ENCODE peak calls at places on chromosomes 2 and 18, in four cellular contexts. One of them, this sample, is unnamed.
A peak's percentile ranks its signal among the peaks of the same experiment; 100 is the strongest.

GRCh38 chr2:202508686-202509085 is 126.1 kb upstream of the FAM117B start:
- DNase-seq in pancreas: no peak
- DNase-seq in brain microvascular endothelial cell: no peak
- DNase-seq in cardiac muscle cell: no peak
- DNase-seq in this sample: no peak

GRCh38 chr2:68709421-68709911 is 25.1 kb upstream of the ARHGAP25 start:
- DNase-seq in cardiac muscle cell: peak; percentile 65
- DNase-seq in pancreas: no peak
- DNase-seq in brain microvascular endothelial cell: peak; percentile 24
- DNase-seq in this sample: no peak

GRCh38 chr2:120433816-120434290 is 87.9 kb downstream of the INHBB start:
- DNase-seq in pancreas: no peak
- DNase-seq in cardiac muscle cell: no peak
- DNase-seq in brain microvascular endothelial cell: no peak
- DNase-seq in this sample: no peak

GRCh38 chr2:128789776-128790455 is 471.2 kb upstream of the HS6ST1 start:
- DNase-seq in cardiac muscle cell: no peak
- DNase-seq in brain microvascular endothelial cell: no peak
- DNase-seq in pancreas: no peak
- DNase-seq in this sample: no peak

GRCh38 chr2:203824653-203825052 is 42.9 kb upstream of the CTLA4 start:
- DNase-seq in cardiac muscle cell: no peak
- DNase-seq in brain microvascular endothelial cell: no peak
- DNase-seq in pancreas: no peak
- DNase-seq in this sample: no peak

GRCh38 chr2:172449916-172450550 is 22.6 kb downstream of the ITGA6 start:
- DNase-seq in pancreas: no peak
- DNase-seq in cardiac muscle cell: no peak
- DNase-seq in brain microvascular endothelial cell: no peak
- DNase-seq in this sample: no peak

GRCh38 chr18:74370163-74370562 is 54.5 kb downstream of the C18orf63 start:
- DNase-seq in brain microvascular endothelial cell: no peak
- DNase-seq in pancreas: no peak
- DNase-seq in cardiac muscle cell: no peak
- DNase-seq in this sample: no peak

GRCh38 chr2:226903179-226903578 is 67.3 kb downstream of the RHBDD1 start:
- DNase-seq in pancreas: no peak
- DNase-seq in cardiac muscle cell: peak; percentile 81
- DNase-seq in brain microvascular endothelial cell: peak; percentile 88
- DNase-seq in this sample: no peak

GRCh38 chr2:97360202-97360601 is 229.5 kb downstream of the ANKRD36B start:
- DNase-seq in brain microvascular endothelial cell: no peak
- DNase-seq in pancreas: no peak
- DNase-seq in cardiac muscle cell: no peak
- DNase-seq in this sample: no peak

GRCh38 chr2:160050147-160050546 is 12.3 kb downstream of the PLA2R1 start:
- DNase-seq in cardiac muscle cell: no peak
- DNase-seq in brain microvascular endothelial cell: no peak
- DNase-seq in pancreas: no peak
- DNase-seq in this sample: no peak

GRCh38 chr2:70089946-70090523 is 2.8 kb downstream of the PCBP1 start:
- DNase-seq in cardiac muscle cell: no peak
- DNase-seq in pancreas: no peak
- DNase-seq in brain microvascular endothelial cell: no peak
- DNase-seq in this sample: no peak

GRCh38 chr2:158828378-158829136 is 33.4 kb downstream of the DAPL1 start:
- DNase-seq in pancreas: no peak
- DNase-seq in cardiac muscle cell: peak; percentile 67
- DNase-seq in brain microvascular endothelial cell: peak; percentile 43
- DNase-seq in this sample: no peak

GRCh38 chr2:15189236-15189635 is 371.9 kb downstream of the NBAS start:
- DNase-seq in brain microvascular endothelial cell: no peak
- DNase-seq in cardiac muscle cell: peak; percentile 3
- DNase-seq in pancreas: no peak
- DNase-seq in this sample: no peak

GRCh38 chr2:165634282-165634681 is 159.8 kb downstream of the GALNT3 start:
- DNase-seq in brain microvascular endothelial cell: no peak
- DNase-seq in cardiac muscle cell: no peak
- DNase-seq in pancreas: no peak
- DNase-seq in this sample: no peak

GRCh38 chr2:238853218-238853617 is 5.3 kb downstream of the TWIST2 start:
- DNase-seq in pancreas: no peak
- DNase-seq in cardiac muscle cell: no peak
- DNase-seq in brain microvascular endothelial cell: no peak
- DNase-seq in this sample: no peak

GRCh38 chr2:169867579-169867978 is 40.3 kb downstream of the UBR3 start:
- DNase-seq in pancreas: no peak
- DNase-seq in cardiac muscle cell: no peak
- DNase-seq in brain microvascular endothelial cell: no peak
- DNase-seq in this sample: no peak

GRCh38 chr2:236689393-236689700 is 119.7 kb downstream of the ACKR3 start:
- DNase-seq in pancreas: no peak
- DNase-seq in brain microvascular endothelial cell: no peak
- DNase-seq in cardiac muscle cell: no peak
- DNase-seq in this sample: no peak

GRCh38 chr2:188416367-188416766 is 124.7 kb downstream of the GULP1 start:
- DNase-seq in cardiac muscle cell: no peak
- DNase-seq in brain microvascular endothelial cell: no peak
- DNase-seq in pancreas: no peak
- DNase-seq in this sample: no peak

GRCh38 chr2:157363612-157364101 is 38.0 kb upstream of the ERMN start:
- DNase-seq in brain microvascular endothelial cell: no peak
- DNase-seq in pancreas: no peak
- DNase-seq in cardiac muscle cell: no peak
- DNase-seq in this sample: no peak

GRCh38 chr2:98747888-98748287 is 17.0 kb upstream of the MGAT4A start:
- DNase-seq in brain microvascular endothelial cell: no peak
- DNase-seq in pancreas: no peak
- DNase-seq in cardiac muscle cell: no peak
- DNase-seq in this sample: no peak

GRCh38 chr2:163171786-163172549 is 333.4 kb upstream of the KCNH7 start:
- DNase-seq in brain microvascular endothelial cell: no peak
- DNase-seq in pancreas: no peak
- DNase-seq in cardiac muscle cell: peak; percentile 9
- DNase-seq in this sample: no peak

GRCh38 chr2:61177727-61178549 is 15.9 kb downstream of the C2orf74 start:
- DNase-seq in brain microvascular endothelial cell: no peak
- DNase-seq in cardiac muscle cell: peak; percentile 42
- DNase-seq in pancreas: no peak
- DNase-seq in this sample: no peak

DNA sequence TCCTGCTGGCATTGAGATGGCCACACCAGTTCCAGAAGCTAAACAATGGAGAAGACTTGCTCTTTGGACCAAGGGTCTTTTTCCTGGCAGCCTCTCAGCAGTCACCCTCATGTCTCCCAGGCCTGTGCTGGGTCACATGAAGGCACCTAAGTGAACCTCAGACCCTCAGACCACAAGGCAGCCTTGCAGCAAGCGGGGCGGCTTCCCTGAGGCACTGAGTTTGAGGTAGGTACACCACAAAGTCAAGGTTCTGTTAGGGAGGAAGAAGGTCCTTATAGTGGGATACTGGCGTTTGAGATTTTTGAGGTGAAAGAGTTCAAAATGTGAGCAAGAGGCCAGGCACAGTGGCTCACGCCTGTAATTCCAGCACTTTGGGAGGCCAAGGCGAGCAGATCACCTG is 8.5 kb upstream of the PRELID3A start:
- DNase-seq in brain microvascular endothelial cell: no peak
- DNase-seq in pancreas: no peak
- DNase-seq in cardiac muscle cell: no peak
- DNase-seq in this sample: no peak
- H3K27ac ChIP-seq in brain microvascular endothelial cell: no peak overlapping the region
- H3K27ac ChIP-seq in pancreas: no peak overlapping the region
- H3K27ac ChIP-seq in cardiac muscle cell: no peak overlapping the region
- H3K27ac ChIP-seq in this sample: no peak overlapping the region

DNA sequence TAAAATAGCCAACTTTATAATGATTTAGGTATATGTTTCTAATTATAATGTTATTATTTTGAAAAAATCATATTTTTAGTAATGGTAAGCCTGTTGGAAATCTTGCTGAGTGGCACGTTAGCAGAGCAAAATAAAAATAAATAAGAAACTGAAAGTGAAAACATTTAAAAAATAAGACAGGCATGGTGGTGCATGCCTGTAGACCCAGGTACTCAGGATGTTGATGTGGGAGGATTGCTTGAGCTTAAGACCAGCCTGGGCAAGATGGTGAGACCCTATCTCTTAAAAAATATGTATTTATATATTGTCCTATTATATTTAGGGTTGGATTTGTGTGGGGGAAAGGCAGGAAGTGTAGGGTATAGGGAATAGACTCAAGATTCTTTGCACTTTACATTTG is 15.8 kb upstream of the ANKRD12 start:
- DNase-seq in cardiac muscle cell: no peak
- DNase-seq in pancreas: no peak
- DNase-seq in brain microvascular endothelial cell: no peak
- DNase-seq in this sample: no peak
- H3K27ac ChIP-seq in cardiac muscle cell: no peak overlapping the region
- H3K27ac ChIP-seq in pancreas: no peak overlapping the region
- H3K27ac ChIP-seq in brain microvascular endothelial cell: no peak overlapping the region
- H3K27ac ChIP-seq in this sample: no peak overlapping the region

DNA sequence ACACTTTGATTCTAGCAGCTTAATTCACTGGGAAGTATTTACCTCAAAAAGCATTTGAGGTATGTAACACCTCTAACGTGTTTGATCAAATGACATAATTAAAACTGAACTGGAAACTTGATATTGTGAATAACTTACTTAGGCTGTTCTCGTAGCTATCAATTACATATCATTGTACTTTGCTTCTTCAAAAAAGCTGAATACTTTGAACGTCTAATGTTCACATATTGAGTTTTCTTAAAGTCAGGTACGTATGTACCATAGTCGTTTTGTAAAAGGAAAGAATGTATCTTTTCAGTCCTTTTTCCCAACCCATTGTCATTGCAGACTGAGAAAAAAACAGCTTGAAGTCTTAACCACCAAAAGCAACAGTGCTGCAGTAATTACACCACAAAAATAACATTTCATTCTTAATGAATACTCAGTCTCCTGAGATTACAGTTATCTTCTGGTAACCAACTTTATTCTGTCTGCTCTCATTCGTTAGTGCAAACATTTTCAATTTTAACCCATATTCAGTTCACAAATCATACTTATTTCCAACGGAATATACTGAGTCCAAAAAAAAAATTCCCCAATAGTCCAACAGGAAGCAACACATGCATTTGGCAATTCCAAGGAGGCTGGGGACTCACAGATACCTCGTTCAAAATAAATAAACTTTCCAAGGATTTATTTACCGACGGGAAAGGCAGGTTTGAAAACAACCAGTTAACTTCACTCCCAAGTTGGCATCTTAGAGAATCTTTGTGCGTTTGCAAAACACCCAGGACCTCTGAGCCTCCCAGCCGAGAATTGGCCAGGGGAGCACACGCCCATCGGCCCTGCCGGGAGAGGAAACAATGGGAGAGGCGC is 1.1 kb downstream of the CHN1 start:
- DNase-seq in pancreas: no peak
- DNase-seq in brain microvascular endothelial cell: no peak
- DNase-seq in cardiac muscle cell: no peak
- DNase-seq in this sample: no peak
- H3K27ac ChIP-seq in pancreas: no peak overlapping the region
- H3K27ac ChIP-seq in brain microvascular endothelial cell: no peak overlapping the region
- H3K27ac ChIP-seq in cardiac muscle cell: no peak overlapping the region
- H3K27ac ChIP-seq in this sample: no peak overlapping the region

DNA sequence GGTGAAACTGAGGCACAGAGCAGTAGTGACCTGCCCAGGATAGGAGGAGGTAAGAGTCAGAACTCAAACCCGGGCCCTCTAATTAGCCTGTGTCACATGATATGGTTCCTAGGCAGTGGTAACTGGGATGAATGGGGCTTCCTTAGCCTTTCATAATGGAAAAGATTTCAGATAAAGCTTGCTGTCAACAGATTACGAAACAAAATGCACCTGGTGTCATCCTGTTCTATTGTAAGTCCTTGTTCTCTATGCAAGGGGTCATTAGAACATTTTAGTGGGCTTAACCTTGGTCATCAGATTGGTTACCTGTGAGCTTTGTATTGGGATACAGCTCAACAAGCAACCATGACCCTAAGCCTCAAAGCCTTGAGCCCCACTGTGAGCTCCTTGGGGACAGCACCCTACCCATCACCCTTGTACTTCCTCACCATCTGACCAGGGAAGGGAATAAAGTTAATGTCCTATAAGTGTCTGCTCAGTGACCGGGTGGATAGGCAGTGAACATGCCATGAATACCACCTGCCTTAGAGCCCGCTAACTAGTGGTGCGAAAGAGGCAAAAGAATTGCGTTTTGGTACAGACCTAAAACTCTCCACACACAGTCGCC is 70.3 kb upstream of the RMDN2 start:
- DNase-seq in pancreas: no peak
- DNase-seq in cardiac muscle cell: no peak
- DNase-seq in brain microvascular endothelial cell: no peak
- DNase-seq in this sample: no peak
- H3K27ac ChIP-seq in pancreas: no peak overlapping the region
- H3K27ac ChIP-seq in cardiac muscle cell: no peak overlapping the region
- H3K27ac ChIP-seq in brain microvascular endothelial cell: no peak overlapping the region
- H3K27ac ChIP-seq in this sample: no peak overlapping the region

GRCh38 chr2:38871432-38871831 is 4.3 kb downstream of the DHX57 start:
- DNase-seq in cardiac muscle cell: no peak
- DNase-seq in brain microvascular endothelial cell: no peak
- DNase-seq in pancreas: no peak
- DNase-seq in this sample: no peak

GRCh38 chr2:38875227-38875575 is 533 bp downstream of the DHX57 start:
- DNase-seq in cardiac muscle cell: peak; percentile 7
- DNase-seq in brain microvascular endothelial cell: peak; percentile 1
- DNase-seq in pancreas: no peak
- DNase-seq in this sample: no peak

GRCh38 chr2:38873763-38874162 is 2.0 kb downstream of the DHX57 start:
- DNase-seq in cardiac muscle cell: no peak
- DNase-seq in brain microvascular endothelial cell: no peak
- DNase-seq in pancreas: no peak
- DNase-seq in this sample: no peak

GRCh38 chr2:38875576-38876367 is at the start of the genes DHX57 and MORN2:
- DNase-seq in brain microvascular endothelial cell: peak; percentile 86
- DNase-seq in cardiac muscle cell: peak; percentile 85
- DNase-seq in pancreas: peak; percentile 85
- DNase-seq in this sample: peak; percentile 85

GRCh38 chr2:38876407-38876806 is 631 bp downstream of the MORN2 start:
- DNase-seq in cardiac muscle cell: no peak
- DNase-seq in brain microvascular endothelial cell: no peak
- DNase-seq in pancreas: no peak
- DNase-seq in this sample: no peak
- H3K27ac ChIP-seq in cardiac muscle cell: no peak overlapping the region
- H3K27ac ChIP-seq in brain microvascular endothelial cell: peak overlapping the region; percentile 67
- H3K27ac ChIP-seq in pancreas: no peak overlapping the region
- H3K27ac ChIP-seq in this sample: no peak overlapping the region

GRCh38 chr2:37630778-37631177 is 40.7 kb downstream of the CDC42EP3 start:
- DNase-seq in brain microvascular endothelial cell: no peak
- DNase-seq in pancreas: no peak
- DNase-seq in cardiac muscle cell: no peak
- DNase-seq in this sample: no peak
- H3K27ac ChIP-seq in brain microvascular endothelial cell: no peak overlapping the region
- H3K27ac ChIP-seq in pancreas: no peak overlapping the region
- H3K27ac ChIP-seq in cardiac muscle cell: no peak overlapping the region
- H3K27ac ChIP-seq in this sample: no peak overlapping the region

DNA sequence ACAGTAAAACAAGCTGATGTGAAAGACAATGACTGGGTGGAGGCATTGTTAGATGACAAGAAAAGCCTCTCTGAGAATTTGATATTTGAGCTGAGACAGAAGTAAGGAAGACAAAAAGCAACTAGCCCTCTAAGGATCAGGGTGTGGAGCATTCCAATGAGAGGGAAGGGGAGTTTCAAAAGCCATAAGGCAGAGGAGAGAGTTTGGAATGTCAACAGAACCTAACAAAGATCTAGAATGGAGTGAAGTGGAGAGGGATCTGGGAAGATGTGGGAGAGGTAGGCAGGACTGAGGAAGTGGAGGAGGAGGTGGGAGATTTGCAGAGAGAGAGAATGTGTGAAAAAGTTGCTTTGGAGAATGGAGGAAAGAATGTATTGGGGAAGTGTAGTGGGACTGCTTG is 17.3 kb upstream of the ASXL2 start:
- DNase-seq in pancreas: no peak
- DNase-seq in cardiac muscle cell: no peak
- DNase-seq in brain microvascular endothelial cell: no peak
- DNase-seq in this sample: no peak
- H3K27ac ChIP-seq in pancreas: no peak overlapping the region
- H3K27ac ChIP-seq in cardiac muscle cell: no peak overlapping the region
- H3K27ac ChIP-seq in brain microvascular endothelial cell: no peak overlapping the region
- H3K27ac ChIP-seq in this sample: no peak overlapping the region